ENCODE peak calls at places on chromosomes 11 and 22, in seven cellular contexts. Z, C, N, W, L, F and X are unnamed samples.

GRCh38 chr11:126890561-126890960 is 110.0 kb downstream of the KIRREL3 start:
- DNase-seq in F (no peak), N (no peak), L (no peak), C (no peak), Z (no peak), W (no peak), X (no peak)

GRCh38 chr22:42716221-42716620 is 4.4 kb downstream of the A4GALT start:
- DNase-seq in F (no peak), Z (no peak), W (no peak), L (no peak), N (no peak), C (no peak), X (no peak)

GRCh38 chr11:119155733-119156492 is 7.1 kb downstream of the ABCG4 start:
- DNase-seq in N (no peak), F (no peak), W (no peak), Z (peak; percentile 24), C (no peak), L (peak; percentile 12), X (no peak)

GRCh38 chr11:127451852-127452251 is 451.3 kb upstream of the KIRREL3 start:
- DNase-seq in N (no peak), L (no peak), Z (no peak), W (no peak), C (no peak), F (no peak), X (no peak)

GRCh38 chr11:34356918-34357645 is 728 bp downstream of the ABTB2 start:
- DNase-seq in N (peak; percentile 35), W (peak; percentile 15), C (peak; percentile 63), F (peak; percentile 34), L (peak; percentile 55), Z (peak; percentile 68), X (no peak)

GRCh38 chr11:126748097-126748756 is 252.3 kb downstream of the KIRREL3 start:
- DNase-seq in Z (no peak), C (no peak), N (no peak), F (no peak), W (no peak), L (no peak), X (no peak)

GRCh38 chr11:46438211-46438610 is 46.6 kb upstream of the CHRM4 start:
- DNase-seq in F (no peak), L (no peak), W (no peak), N (no peak), C (no peak), Z (no peak), X (no peak)

GRCh38 chr22:17260950-17261349 is 41.7 kb upstream of the ADA2 start:
- DNase-seq in Z (no peak), W (no peak), N (no peak), F (no peak), L (no peak), C (no peak), X (no peak)

GRCh38 chr11:77080643-77081210 is 14.0 kb downstream of the CAPN5 start:
- DNase-seq in N (no peak), L (peak; percentile 56), C (no peak), W (no peak), F (no peak), Z (no peak), X (no peak)

GRCh38 chr11:931385-931784 is 5.7 kb downstream of the AP2A2 start:
- DNase-seq in L (no peak), W (no peak), C (no peak), Z (no peak), F (no peak), N (no peak), X (no peak)

GRCh38 chr11:15073361-15074205 is at the start of gene CALCB:
- DNase-seq in Z (peak; percentile 9), L (peak; percentile 32), W (no peak), C (peak; percentile 56), F (no peak), N (no peak), X (no peak)

GRCh38 chr11:110078923-110079544 is 14.2 kb upstream of the ZC3H12C start:
- DNase-seq in L (no peak), W (no peak), Z (no peak), N (no peak), F (no peak), C (no peak), X (no peak)

GRCh38 chr11:8732748-8733241 is 50.2 kb downstream of the RPL27A start:
- DNase-seq in F (no peak), W (no peak), L (peak; percentile 85), Z (peak; percentile 59), N (no peak), C (no peak), X (peak; percentile 70)